ENCODE peak calls at places on chromosome 20, in seven cellular contexts. E is cardiac muscle cell, S is vagina, F is GM23338, M is fibroblast of lung, H is ovary, C is uterus. N is an unnamed sample. For H3K4me1, the result is how much of the 10 kb centered on the place peaks cover.

GRCh38 chr20:35000922-35001595 is 45.4 kb downstream of the MYH7B start:
- DNase-seq in E (no peak), S (no peak), F (no peak), M (no peak), H (no peak), C (no peak), N (no peak)

GRCh38 chr20:20038586-20038985 is 13.7 kb downstream of the CRNKL1 start:
- DNase-seq in E (no peak), S (no peak), F (no peak), M (no peak), H (no peak), C (no peak), N (no peak)

GRCh38 chr20:2285193-2285592 is 10.6 kb upstream of the TGM3 start:
- DNase-seq in E (no peak), S (no peak), F (no peak), M (no peak), H (no peak), C (no peak), N (no peak)

GRCh38 chr20:53642196-53643030 is 48.8 kb upstream of the ZNF217 start:
- DNase-seq in E (peak), S (no peak), F (peak), M (peak), H (no peak), C (no peak), N (peak)

GRCh38 chr20:48186915-48187314 is 401.6 kb upstream of the SULF2 start:
- DNase-seq in E (no peak), S (no peak), F (no peak), M (peak), H (no peak), C (no peak), N (no peak)

GRCh38 chr20:19565721-19566120 is 192.3 kb upstream of the RIN2 start:
- DNase-seq in E (no peak), S (no peak), F (no peak), M (no peak), H (no peak), C (no peak), N (no peak)

GRCh38 chr20:49501917-49502316 is 19.4 kb upstream of the KCNB1 start:
- DNase-seq in E (no peak), S (no peak), F (peak), M (peak), H (no peak), C (no peak), N (no peak)

GRCh38 chr20:22567944-22568871 is 16.2 kb downstream of the FOXA2 start:
- DNase-seq in E (no peak), S (no peak), F (peak), M (no peak), H (no peak), C (no peak), N (no peak)

GRCh38 chr20:235891-236290 is 8.8 kb downstream of the DEFB129 start:
- DNase-seq in E (no peak), S (no peak), F (no peak), M (peak), H (no peak), C (no peak), N (peak)

GRCh38 chr20:60884277-60884676 is 367.8 kb upstream of the CDH4 start:
- DNase-seq in E (no peak), S (no peak), F (no peak), M (no peak), H (no peak), C (no peak), N (no peak)

GRCh38 chr20:38731738-38732113 is 7.4 kb downstream of the SLC32A1 start:
- DNase-seq in E (no peak), S (no peak), F (no peak), M (no peak), H (no peak), C (no peak), N (no peak)

GRCh38 chr20:667351-668034 is 8.1 kb downstream of the SCRT2 start:
- DNase-seq in E (peak), S (no peak), F (peak), M (peak), H (no peak), C (no peak), N (peak)

GRCh38 chr20:35697696-35698297 is 1.4 kb downstream of the NFS1 start:
- DNase-seq in E (no peak), S (no peak), F (no peak), M (no peak), H (no peak), C (no peak), N (no peak)

GRCh38 chr20:23156170-23156841 is 70.2 kb upstream of the CD93 start:
- DNase-seq in E (no peak), S (peak), F (no peak), M (peak), H (no peak), C (no peak), N (peak)

GRCh38 chr20:51497542-51498467 is 44.7 kb downstream of the NFATC2 start:
- DNase-seq in E (no peak), S (no peak), F (no peak), M (peak), H (no peak), C (no peak), N (no peak)

GRCh38 chr20:56443654-56444540 is 24.5 kb upstream of the RTF2 start:
- DNase-seq in E (no peak), S (no peak), F (peak), M (peak), H (peak), C (no peak), N (no peak)

GRCh38 chr20:24049081-24049480 is 60.5 kb upstream of the GGTLC1 start:
- DNase-seq in E (no peak), S (no peak), F (no peak), M (no peak), H (no peak), C (no peak), N (no peak)

GRCh38 chr20:19370076-19371075 is 157.9 kb downstream of the SLC24A3 start:
- DNase-seq in E (no peak), S (no peak), F (no peak), M (no peak), H (no peak), C (no peak), N (no peak)

GRCh38 chr20:8251201-8251575 is 119.1 kb downstream of the PLCB1 start:
- DNase-seq in E (no peak), S (no peak), F (no peak), M (no peak), H (no peak), C (no peak), N (no peak)
- H3K4me1 ChIP-seq in E (under half), S (under half), F (under half), M (under half), H (under half), C (under half), N (under half)

GRCh38 chr20:44705364-44706094 is 9.6 kb upstream of the CCN5 start:
- DNase-seq in E (no peak), S (no peak), F (no peak), M (no peak), H (no peak), C (no peak), N (no peak)
- H3K4me1 ChIP-seq in E (under half), S (half or more), F (under half), M (under half), H (under half), C (under half), N (under half)

GRCh38 chr20:25058797-25059486 is 1.0 kb upstream of the ACSS1 start:
- DNase-seq in E (no peak), S (no peak), F (peak), M (no peak), H (no peak), C (peak), N (no peak)

GRCh38 chr20:25058051-25058796 is at the start of gene ACSS1:
- DNase-seq in E (no peak), S (no peak), F (peak), M (peak), H (peak), C (peak), N (peak)

GRCh38 chr20:25056601-25057233 is 1.2 kb downstream of the ACSS1 start:
- DNase-seq in E (no peak), S (no peak), F (no peak), M (no peak), H (no peak), C (no peak), N (no peak)

GRCh38 chr20:25055711-25056492 is 2.0 kb downstream of the ACSS1 start:
- DNase-seq in E (no peak), S (no peak), F (no peak), M (peak), H (peak), C (no peak), N (no peak)

GRCh38 chr20:25057234-25058050 is 497 bp downstream of the ACSS1 start:
- DNase-seq in E (peak), S (no peak), F (peak), M (peak), H (peak), C (peak), N (no peak)
- H3K4me1 ChIP-seq in E (under half), S (half or more), F (under half), M (under half), H (under half), C (under half), N (under half)

GRCh38 chr20:59121714-59122376 is 41.8 kb upstream of the ZNF831 start:
- DNase-seq in E (no peak), S (no peak), F (peak), M (no peak), H (no peak), C (no peak), N (no peak)

GRCh38 chr20:59122377-59122932 is 41.2 kb upstream of the ZNF831 start:
- DNase-seq in E (no peak), S (no peak), F (no peak), M (no peak), H (no peak), C (no peak), N (no peak)

GRCh38 chr20:59120491-59120890 is 43.1 kb upstream of the ZNF831 start:
- DNase-seq in E (no peak), S (no peak), F (no peak), M (no peak), H (no peak), C (no peak), N (no peak)

GRCh38 chr20:59120919-59121318 is 42.7 kb upstream of the ZNF831 start:
- DNase-seq in E (no peak), S (no peak), F (no peak), M (no peak), H (no peak), C (no peak), N (no peak)

GRCh38 chr20:59118855-59119254 is 44.8 kb upstream of the ZNF831 start:
- DNase-seq in E (no peak), S (no peak), F (no peak), M (no peak), H (no peak), C (no peak), N (no peak)
- H3K4me1 ChIP-seq in E (under half), S (under half), F (under half), M (under half), H (under half), C (under half), N (under half)

GRCh38 chr20:63908008-63908682 is 13.2 kb downstream of the DNAJC5 start:
- DNase-seq in E (no peak), S (no peak), F (no peak), M (no peak), H (no peak), C (no peak), N (no peak)
- H3K4me1 ChIP-seq in E (under half), S (under half), F (under half), M (under half), H (under half), C (under half), N (under half)

N was measured in foreskin keratinocyte.